ENCODE peak calls at places on chromosomes 12 and 14, in nine cellular contexts. One of them, this sample, is unnamed.

GRCh38 chr12:100717733-100718067 is 76.9 kb upstream of the ANO4 start:
- DNase-seq in OCI-LY7: no peak
- DNase-seq in HCT116: no peak
- DNase-seq in neural progenitor cell: peak
- DNase-seq in GM23248: peak
- DNase-seq in MM.1S: no peak
- DNase-seq in SK-N-SH: no peak
- DNase-seq in PC-3: no peak
- DNase-seq in hepatocyte: no peak
- DNase-seq in this sample: peak

GRCh38 chr12:107152331-107152730 is 59.0 kb upstream of the CRY1 start:
- DNase-seq in OCI-LY7: no peak
- DNase-seq in HCT116: no peak
- DNase-seq in neural progenitor cell: no peak
- DNase-seq in GM23248: no peak
- DNase-seq in MM.1S: no peak
- DNase-seq in SK-N-SH: no peak
- DNase-seq in PC-3: no peak
- DNase-seq in hepatocyte: no peak
- DNase-seq in this sample: no peak

GRCh38 chr14:88542857-88543795 is 11.7 kb downstream of the PTPN21 start:
- DNase-seq in OCI-LY7: no peak
- DNase-seq in HCT116: no peak
- DNase-seq in neural progenitor cell: no peak
- DNase-seq in GM23248: no peak
- DNase-seq in MM.1S: no peak
- DNase-seq in SK-N-SH: no peak
- DNase-seq in PC-3: no peak
- DNase-seq in hepatocyte: no peak
- DNase-seq in this sample: no peak

GRCh38 chr12:112169966-112170365 is 44.6 kb downstream of the TRAFD1 start:
- DNase-seq in OCI-LY7: no peak
- DNase-seq in HCT116: no peak
- DNase-seq in neural progenitor cell: no peak
- DNase-seq in GM23248: no peak
- DNase-seq in MM.1S: no peak
- DNase-seq in SK-N-SH: no peak
- DNase-seq in PC-3: no peak
- DNase-seq in hepatocyte: no peak
- DNase-seq in this sample: no peak

GRCh38 chr14:36941783-36942521 is 230.5 kb downstream of the SLC25A21 start:
- DNase-seq in OCI-LY7: peak
- DNase-seq in HCT116: peak
- DNase-seq in neural progenitor cell: peak
- DNase-seq in GM23248: peak
- DNase-seq in MM.1S: peak
- DNase-seq in SK-N-SH: peak
- DNase-seq in PC-3: peak
- DNase-seq in hepatocyte: peak
- DNase-seq in this sample: peak

GRCh38 chr12:110254971-110255540 is 26.0 kb upstream of the ATP2A2 start:
- DNase-seq in OCI-LY7: no peak
- DNase-seq in HCT116: no peak
- DNase-seq in neural progenitor cell: no peak
- DNase-seq in GM23248: no peak
- DNase-seq in MM.1S: no peak
- DNase-seq in SK-N-SH: no peak
- DNase-seq in PC-3: no peak
- DNase-seq in hepatocyte: no peak
- DNase-seq in this sample: no peak

GRCh38 chr12:96225003-96225855 is 31.1 kb downstream of the ELK3 start:
- DNase-seq in OCI-LY7: no peak
- DNase-seq in HCT116: no peak
- DNase-seq in neural progenitor cell: no peak
- DNase-seq in GM23248: no peak
- DNase-seq in MM.1S: peak
- DNase-seq in SK-N-SH: peak
- DNase-seq in PC-3: no peak
- DNase-seq in hepatocyte: peak
- DNase-seq in this sample: no peak

GRCh38 chr12:80190001-80190400 is 90.7 kb downstream of the OTOGL start:
- DNase-seq in OCI-LY7: no peak
- DNase-seq in HCT116: no peak
- DNase-seq in neural progenitor cell: no peak
- DNase-seq in GM23248: no peak
- DNase-seq in MM.1S: no peak
- DNase-seq in SK-N-SH: no peak
- DNase-seq in PC-3: no peak
- DNase-seq in hepatocyte: no peak
- DNase-seq in this sample: no peak

GRCh38 chr12:22413592-22413991 is 79.1 kb upstream of the ST8SIA1 start:
- DNase-seq in OCI-LY7: no peak
- DNase-seq in HCT116: no peak
- DNase-seq in neural progenitor cell: no peak
- DNase-seq in GM23248: no peak
- DNase-seq in MM.1S: no peak
- DNase-seq in SK-N-SH: no peak
- DNase-seq in PC-3: no peak
- DNase-seq in hepatocyte: no peak
- DNase-seq in this sample: no peak

GRCh38 chr14:101223561-101224162 is 320.1 kb upstream of the RTL1 start:
- DNase-seq in OCI-LY7: no peak
- DNase-seq in HCT116: no peak
- DNase-seq in neural progenitor cell: no peak
- DNase-seq in GM23248: no peak
- DNase-seq in MM.1S: no peak
- DNase-seq in SK-N-SH: no peak
- DNase-seq in PC-3: no peak
- DNase-seq in hepatocyte: no peak
- DNase-seq in this sample: no peak
- H3K27ac ChIP-seq in OCI-LY7: no peak
- H3K27ac ChIP-seq in HCT116: no peak
- H3K27ac ChIP-seq in neural progenitor cell: peak
- H3K27ac ChIP-seq in GM23248: no peak
- H3K27ac ChIP-seq in MM.1S: no peak
- H3K27ac ChIP-seq in SK-N-SH: no peak
- H3K27ac ChIP-seq in PC-3: no peak
- H3K27ac ChIP-seq in hepatocyte: peak
- H3K27ac ChIP-seq in this sample: no peak

DNA sequence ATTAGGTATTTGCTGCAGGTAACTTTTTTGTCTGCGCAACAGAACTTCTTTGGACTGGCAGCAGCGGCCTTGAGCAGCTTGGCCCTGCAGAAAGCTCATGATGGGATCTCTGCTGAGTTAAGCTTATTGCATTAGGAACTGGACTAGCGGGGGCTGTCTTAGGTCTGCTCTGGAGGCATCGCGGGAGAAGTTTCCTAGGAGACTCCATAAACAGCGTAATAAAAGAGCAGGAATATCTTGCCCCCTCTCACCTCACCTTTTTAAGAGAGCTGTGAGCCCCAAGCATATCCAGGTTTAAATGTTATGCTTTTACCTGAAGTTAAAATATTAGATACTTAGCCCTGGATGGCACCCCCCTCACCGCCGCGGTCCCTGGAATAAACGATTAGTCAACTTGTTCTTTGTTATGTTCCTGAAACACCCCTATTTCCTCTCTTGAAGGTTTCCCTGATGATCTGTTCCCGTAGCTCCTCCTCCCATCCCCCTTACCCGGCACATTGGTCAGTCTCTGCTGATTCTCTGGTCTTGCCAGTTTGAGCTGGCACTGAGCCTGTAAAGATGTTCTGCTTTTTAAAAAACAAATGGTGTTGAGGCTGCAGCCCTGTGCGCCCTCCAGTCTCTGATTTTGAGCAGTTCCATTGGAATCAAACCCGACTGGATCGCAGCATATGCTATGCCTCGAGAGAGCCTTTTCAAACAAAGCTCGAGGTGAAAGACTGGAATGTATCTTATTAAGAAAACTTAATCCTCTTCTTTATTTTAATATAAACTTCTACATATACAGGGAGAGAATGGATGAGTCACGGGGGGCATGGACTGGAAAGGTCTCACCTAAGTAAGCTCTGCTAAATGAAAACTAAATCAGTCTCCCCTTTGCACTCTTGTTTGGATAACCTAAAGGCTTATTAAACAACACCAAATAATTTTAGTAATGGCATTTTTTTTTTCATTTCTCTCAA is 1.9 kb downstream of the MLXIP start:
- DNase-seq in OCI-LY7: no peak
- DNase-seq in HCT116: no peak
- DNase-seq in neural progenitor cell: peak
- DNase-seq in GM23248: peak
- DNase-seq in MM.1S: peak
- DNase-seq in SK-N-SH: peak
- DNase-seq in PC-3: peak
- DNase-seq in hepatocyte: peak
- DNase-seq in this sample: peak
- TF ChIP-seq EZH2phosphoT487 in OCI-LY7: no peak
- TF ChIP-seq EZH2phosphoT487 in HCT116: no peak
- TF ChIP-seq EZH2phosphoT487 in neural progenitor cell: no peak
- TF ChIP-seq EZH2phosphoT487 in GM23248: no peak
- TF ChIP-seq EZH2phosphoT487 in MM.1S: no peak
- TF ChIP-seq EZH2phosphoT487 in SK-N-SH: no peak
- TF ChIP-seq EZH2phosphoT487 in PC-3: no peak
- TF ChIP-seq EZH2phosphoT487 in hepatocyte: no peak
- TF ChIP-seq EZH2phosphoT487 in this sample: no peak

GRCh38 chr12:31574803-31575573 is 15.9 kb downstream of the DENND5B start:
- DNase-seq in OCI-LY7: no peak
- DNase-seq in HCT116: no peak
- DNase-seq in neural progenitor cell: peak
- DNase-seq in GM23248: peak
- DNase-seq in MM.1S: no peak
- DNase-seq in SK-N-SH: no peak
- DNase-seq in PC-3: no peak
- DNase-seq in hepatocyte: no peak
- DNase-seq in this sample: no peak
- H3K27ac ChIP-seq in OCI-LY7: no peak
- H3K27ac ChIP-seq in HCT116: no peak
- H3K27ac ChIP-seq in neural progenitor cell: peak
- H3K27ac ChIP-seq in GM23248: no peak
- H3K27ac ChIP-seq in MM.1S: no peak
- H3K27ac ChIP-seq in SK-N-SH: no peak
- H3K27ac ChIP-seq in PC-3: no peak
- H3K27ac ChIP-seq in hepatocyte: no peak
- H3K27ac ChIP-seq in this sample: no peak

GRCh38 chr14:58362798-58363412 is 32.8 kb upstream of the TOMM20L start:
- DNase-seq in OCI-LY7: peak
- DNase-seq in HCT116: peak
- DNase-seq in neural progenitor cell: peak
- DNase-seq in GM23248: peak
- DNase-seq in MM.1S: peak
- DNase-seq in SK-N-SH: peak
- DNase-seq in PC-3: peak
- DNase-seq in hepatocyte: peak
- DNase-seq in this sample: peak
- TF ChIP-seq EZH2phosphoT487 in OCI-LY7: no peak
- TF ChIP-seq EZH2phosphoT487 in HCT116: no peak
- TF ChIP-seq EZH2phosphoT487 in neural progenitor cell: no peak
- TF ChIP-seq EZH2phosphoT487 in GM23248: no peak
- TF ChIP-seq EZH2phosphoT487 in MM.1S: no peak
- TF ChIP-seq EZH2phosphoT487 in SK-N-SH: no peak
- TF ChIP-seq EZH2phosphoT487 in PC-3: no peak
- TF ChIP-seq EZH2phosphoT487 in hepatocyte: no peak
- TF ChIP-seq EZH2phosphoT487 in this sample: no peak

GRCh38 chr12:3724096-3724805 is 28.7 kb downstream of the CRACR2A start:
- DNase-seq in OCI-LY7: no peak
- DNase-seq in HCT116: no peak
- DNase-seq in neural progenitor cell: no peak
- DNase-seq in GM23248: no peak
- DNase-seq in MM.1S: no peak
- DNase-seq in SK-N-SH: no peak
- DNase-seq in PC-3: no peak
- DNase-seq in hepatocyte: no peak
- DNase-seq in this sample: no peak

GRCh38 chr12:3727354-3727753 is 25.6 kb downstream of the CRACR2A start:
- DNase-seq in OCI-LY7: no peak
- DNase-seq in HCT116: no peak
- DNase-seq in neural progenitor cell: no peak
- DNase-seq in GM23248: no peak
- DNase-seq in MM.1S: no peak
- DNase-seq in SK-N-SH: no peak
- DNase-seq in PC-3: no peak
- DNase-seq in hepatocyte: no peak
- DNase-seq in this sample: no peak

GRCh38 chr12:3727877-3728632 is 24.9 kb downstream of the CRACR2A start:
- DNase-seq in OCI-LY7: no peak
- DNase-seq in HCT116: no peak
- DNase-seq in neural progenitor cell: peak
- DNase-seq in GM23248: no peak
- DNase-seq in MM.1S: no peak
- DNase-seq in SK-N-SH: no peak
- DNase-seq in PC-3: no peak
- DNase-seq in hepatocyte: no peak
- DNase-seq in this sample: peak

GRCh38 chr12:3725267-3726115 is 27.4 kb downstream of the CRACR2A start:
- DNase-seq in OCI-LY7: no peak
- DNase-seq in HCT116: no peak
- DNase-seq in neural progenitor cell: no peak
- DNase-seq in GM23248: peak
- DNase-seq in MM.1S: no peak
- DNase-seq in SK-N-SH: no peak
- DNase-seq in PC-3: no peak
- DNase-seq in hepatocyte: no peak
- DNase-seq in this sample: peak

DNA sequence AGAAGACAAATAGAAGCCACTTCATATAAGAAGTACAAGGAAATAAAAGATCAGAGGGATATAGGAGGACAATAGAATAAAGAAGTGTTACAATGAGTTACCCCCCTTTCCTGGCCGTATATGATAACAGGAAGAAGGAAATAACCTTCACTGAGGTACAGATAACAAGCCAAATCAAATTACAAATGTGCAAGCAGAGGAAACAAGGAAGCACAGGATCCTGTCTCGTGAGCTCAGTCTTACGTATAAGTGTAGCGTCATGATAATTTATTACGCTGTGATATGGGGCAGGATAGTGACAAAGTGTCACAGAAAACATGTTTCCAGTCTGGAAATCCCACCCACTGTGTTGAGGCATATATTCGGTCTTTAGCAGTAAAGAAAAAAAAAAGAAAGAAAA is 26.5 kb downstream of the CRACR2A start:
- DNase-seq in OCI-LY7: no peak
- DNase-seq in HCT116: no peak
- DNase-seq in neural progenitor cell: no peak
- DNase-seq in GM23248: no peak
- DNase-seq in MM.1S: no peak
- DNase-seq in SK-N-SH: no peak
- DNase-seq in PC-3: no peak
- DNase-seq in hepatocyte: no peak
- DNase-seq in this sample: no peak
- H3K27ac ChIP-seq in OCI-LY7: no peak
- H3K27ac ChIP-seq in HCT116: no peak
- H3K27ac ChIP-seq in neural progenitor cell: no peak
- H3K27ac ChIP-seq in GM23248: no peak
- H3K27ac ChIP-seq in MM.1S: no peak
- H3K27ac ChIP-seq in SK-N-SH: no peak
- H3K27ac ChIP-seq in PC-3: no peak
- H3K27ac ChIP-seq in hepatocyte: no peak
- H3K27ac ChIP-seq in this sample: no peak

This sample was measured in GM23338.